ENCODE peak calls at places on chromosomes 11 and 22, in six cellular contexts. One of them, this sample, is unnamed.

GRCh38 chr11:80603472-80603871 is 1162.6 kb upstream of the TENM4 start:
- DNase-seq in lower leg skin: no peak
- DNase-seq in WTC11: no peak
- DNase-seq in astrocyte of the spinal cord: no peak
- DNase-seq in GM12865: no peak
- DNase-seq in upper lobe of left lung: no peak
- DNase-seq in this sample: no peak

GRCh38 chr11:102346456-102346747 is 612 bp upstream of the BIRC2 start:
- DNase-seq in upper lobe of left lung: no peak
- DNase-seq in GM12865: no peak
- DNase-seq in lower leg skin: no peak
- DNase-seq in WTC11: no peak
- DNase-seq in astrocyte of the spinal cord: peak
- DNase-seq in this sample: no peak

GRCh38 chr11:78822931-78823423 is 248.3 kb upstream of the NARS2 start:
- DNase-seq in lower leg skin: peak
- DNase-seq in upper lobe of left lung: peak
- DNase-seq in astrocyte of the spinal cord: no peak
- DNase-seq in WTC11: no peak
- DNase-seq in GM12865: no peak
- DNase-seq in this sample: no peak

GRCh38 chr11:117875397-117876048 is 935 bp downstream of the FXYD6 start:
- DNase-seq in WTC11: no peak
- DNase-seq in GM12865: no peak
- DNase-seq in upper lobe of left lung: peak
- DNase-seq in lower leg skin: peak
- DNase-seq in astrocyte of the spinal cord: no peak
- DNase-seq in this sample: peak

GRCh38 chr22:44111562-44112155 is 69.1 kb upstream of the PARVG start:
- DNase-seq in lower leg skin: peak
- DNase-seq in upper lobe of left lung: no peak
- DNase-seq in WTC11: no peak
- DNase-seq in GM12865: no peak
- DNase-seq in astrocyte of the spinal cord: no peak
- DNase-seq in this sample: no peak

GRCh38 chr22:35782504-35782903 is 64.8 kb downstream of the APOL5 start:
- DNase-seq in astrocyte of the spinal cord: peak
- DNase-seq in upper lobe of left lung: no peak
- DNase-seq in lower leg skin: no peak
- DNase-seq in WTC11: no peak
- DNase-seq in GM12865: no peak
- DNase-seq in this sample: no peak

GRCh38 chr11:128848815-128849455 is 18.2 kb downstream of the KCNJ1 start:
- DNase-seq in upper lobe of left lung: peak
- DNase-seq in astrocyte of the spinal cord: peak
- DNase-seq in lower leg skin: no peak
- DNase-seq in GM12865: peak
- DNase-seq in WTC11: peak
- DNase-seq in this sample: no peak

GRCh38 chr11:79062814-79063762 is 377.7 kb downstream of the TENM4 start:
- DNase-seq in lower leg skin: no peak
- DNase-seq in upper lobe of left lung: no peak
- DNase-seq in GM12865: peak
- DNase-seq in WTC11: peak
- DNase-seq in astrocyte of the spinal cord: no peak
- DNase-seq in this sample: no peak

GRCh38 chr22:44524806-44525205 is 26.8 kb upstream of the RTL6 start:
- DNase-seq in upper lobe of left lung: no peak
- DNase-seq in lower leg skin: peak
- DNase-seq in GM12865: no peak
- DNase-seq in WTC11: no peak
- DNase-seq in astrocyte of the spinal cord: no peak
- DNase-seq in this sample: no peak

GRCh38 chr11:32659672-32660071 is 76.0 kb downstream of the EIF3M start:
- DNase-seq in GM12865: no peak
- DNase-seq in upper lobe of left lung: no peak
- DNase-seq in WTC11: no peak
- DNase-seq in astrocyte of the spinal cord: no peak
- DNase-seq in lower leg skin: no peak
- DNase-seq in this sample: no peak
- TF ChIP-seq CTCF in GM12865: no peak
- TF ChIP-seq CTCF in upper lobe of left lung: no peak
- TF ChIP-seq CTCF in WTC11: no peak
- TF ChIP-seq CTCF in astrocyte of the spinal cord: no peak
- TF ChIP-seq CTCF in lower leg skin: no peak
- TF ChIP-seq CTCF in this sample: no peak

GRCh38 chr11:74265256-74265655 is 46.2 kb downstream of the P4HA3 start:
- DNase-seq in GM12865: no peak
- DNase-seq in astrocyte of the spinal cord: no peak
- DNase-seq in upper lobe of left lung: no peak
- DNase-seq in lower leg skin: no peak
- DNase-seq in WTC11: no peak
- DNase-seq in this sample: peak

GRCh38 chr11:74262725-74263124 is 48.7 kb downstream of the P4HA3 start:
- DNase-seq in lower leg skin: peak
- DNase-seq in GM12865: no peak
- DNase-seq in astrocyte of the spinal cord: no peak
- DNase-seq in WTC11: no peak
- DNase-seq in upper lobe of left lung: no peak
- DNase-seq in this sample: no peak

GRCh38 chr11:74272276-74272675 is 39.2 kb downstream of the P4HA3 start:
- DNase-seq in astrocyte of the spinal cord: no peak
- DNase-seq in GM12865: no peak
- DNase-seq in WTC11: no peak
- DNase-seq in upper lobe of left lung: no peak
- DNase-seq in lower leg skin: no peak
- DNase-seq in this sample: peak

GRCh38 chr11:74269161-74269809 is 42.2 kb downstream of the P4HA3 start:
- DNase-seq in GM12865: no peak
- DNase-seq in WTC11: no peak
- DNase-seq in astrocyte of the spinal cord: peak
- DNase-seq in lower leg skin: peak
- DNase-seq in upper lobe of left lung: no peak
- DNase-seq in this sample: peak

GRCh38 chr11:74268451-74268850 is 43.0 kb downstream of the P4HA3 start:
- DNase-seq in lower leg skin: no peak
- DNase-seq in upper lobe of left lung: no peak
- DNase-seq in astrocyte of the spinal cord: no peak
- DNase-seq in GM12865: no peak
- DNase-seq in WTC11: no peak
- DNase-seq in this sample: no peak
- TF ChIP-seq CTCF in lower leg skin: no peak
- TF ChIP-seq CTCF in upper lobe of left lung: no peak
- TF ChIP-seq CTCF in astrocyte of the spinal cord: no peak
- TF ChIP-seq CTCF in GM12865: no peak
- TF ChIP-seq CTCF in WTC11: no peak
- TF ChIP-seq CTCF in this sample: no peak

DNA sequence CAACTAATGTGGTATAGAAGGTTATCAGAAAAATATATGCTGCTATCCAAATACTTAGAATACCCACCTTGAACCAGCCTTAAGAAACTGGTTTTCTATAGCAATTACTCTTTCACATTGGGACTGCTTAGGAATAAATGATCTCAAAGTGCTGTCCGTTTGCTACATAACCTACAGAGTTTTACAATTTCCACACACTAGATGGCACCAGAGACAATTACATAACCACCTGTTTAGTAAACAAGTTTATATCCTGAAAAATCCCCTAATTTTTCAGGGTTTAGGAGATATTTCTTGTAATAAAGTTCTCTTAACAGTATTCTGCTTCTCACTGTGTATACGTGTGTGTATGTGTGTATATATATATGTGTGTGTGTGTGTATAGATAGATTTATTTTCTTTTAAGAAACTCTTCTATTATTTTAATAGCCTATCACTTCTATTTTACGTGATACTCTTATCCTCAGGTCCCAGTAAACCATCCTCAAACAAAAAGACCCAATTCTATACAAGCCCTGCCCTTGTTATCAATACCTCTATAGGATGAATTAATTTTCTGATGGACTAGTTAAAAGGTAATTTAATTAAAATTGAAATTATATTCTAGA is 6.7 kb upstream of the OR5I1 start:
- DNase-seq in WTC11: no peak
- DNase-seq in lower leg skin: no peak
- DNase-seq in upper lobe of left lung: no peak
- DNase-seq in GM12865: peak
- DNase-seq in astrocyte of the spinal cord: peak
- DNase-seq in this sample: no peak
- TF ChIP-seq CTCF in WTC11: peak
- TF ChIP-seq CTCF in lower leg skin: no peak
- TF ChIP-seq CTCF in upper lobe of left lung: no peak
- TF ChIP-seq CTCF in GM12865: peak
- TF ChIP-seq CTCF in astrocyte of the spinal cord: peak
- TF ChIP-seq CTCF in this sample: peak

DNA sequence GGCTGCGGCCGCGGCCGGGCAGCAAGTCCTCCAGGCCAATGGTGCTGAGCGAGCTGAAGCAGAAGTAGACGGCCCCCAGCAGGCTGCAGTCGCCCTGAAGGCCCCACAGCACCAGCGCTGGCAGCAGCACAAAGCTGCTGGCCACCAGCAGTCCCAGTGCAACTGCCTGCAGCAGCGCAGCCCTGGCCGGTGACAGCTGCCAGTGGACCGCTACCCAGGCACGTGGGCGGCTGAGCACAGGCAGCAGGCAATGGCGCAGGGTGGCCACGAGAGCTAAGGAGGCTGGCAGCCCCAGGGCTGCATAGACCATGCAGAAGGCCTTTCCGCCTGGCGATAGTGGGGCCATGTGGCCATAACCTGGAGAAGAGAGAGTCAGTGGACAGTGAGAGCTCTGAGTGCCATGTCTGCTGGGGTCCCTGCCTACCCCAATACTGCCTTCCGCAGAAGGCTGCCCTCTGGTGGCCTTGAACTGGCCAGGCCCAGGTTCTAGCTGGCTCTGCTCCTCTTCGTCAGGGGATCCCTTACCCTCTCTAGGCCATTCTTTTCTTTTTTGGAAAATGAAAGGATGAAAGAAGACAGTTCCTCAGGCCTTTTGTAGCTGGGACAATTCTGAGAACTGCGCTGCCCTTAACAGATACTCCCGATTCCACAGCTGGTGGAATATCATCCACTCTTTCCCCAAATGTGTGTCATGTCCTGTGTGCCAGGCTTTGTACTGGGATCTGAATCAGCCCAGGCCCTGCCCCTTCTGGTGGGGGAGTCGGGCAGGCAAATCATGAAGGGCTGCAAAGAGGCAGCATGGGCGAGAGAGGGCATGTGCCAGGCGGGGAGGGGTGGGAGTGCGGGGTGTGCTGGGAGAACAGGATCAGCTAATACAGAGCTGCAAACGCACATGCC is 1.8 kb downstream of the KCNK7 start:
- DNase-seq in GM12865: peak
- DNase-seq in upper lobe of left lung: peak
- DNase-seq in WTC11: peak
- DNase-seq in astrocyte of the spinal cord: no peak
- DNase-seq in lower leg skin: no peak
- DNase-seq in this sample: no peak
- TF ChIP-seq CTCF in GM12865: peak
- TF ChIP-seq CTCF in upper lobe of left lung: peak
- TF ChIP-seq CTCF in WTC11: peak
- TF ChIP-seq CTCF in astrocyte of the spinal cord: peak
- TF ChIP-seq CTCF in lower leg skin: no peak
- TF ChIP-seq CTCF in this sample: peak

GRCh38 chr11:68936676-68937620 is 33.3 kb downstream of the IGHMBP2 start:
- DNase-seq in lower leg skin: no peak
- DNase-seq in upper lobe of left lung: peak
- DNase-seq in WTC11: no peak
- DNase-seq in GM12865: no peak
- DNase-seq in astrocyte of the spinal cord: no peak
- DNase-seq in this sample: no peak

GRCh38 chr11:68940651-68941323 is 37.1 kb downstream of the IGHMBP2 start:
- DNase-seq in lower leg skin: no peak
- DNase-seq in GM12865: no peak
- DNase-seq in upper lobe of left lung: no peak
- DNase-seq in astrocyte of the spinal cord: no peak
- DNase-seq in WTC11: no peak
- DNase-seq in this sample: no peak

GRCh38 chr11:68938088-68938487 is 34.4 kb downstream of the IGHMBP2 start:
- DNase-seq in upper lobe of left lung: peak
- DNase-seq in lower leg skin: no peak
- DNase-seq in GM12865: no peak
- DNase-seq in WTC11: no peak
- DNase-seq in astrocyte of the spinal cord: no peak
- DNase-seq in this sample: no peak

GRCh38 chr11:68939583-68940555 is 36.2 kb downstream of the IGHMBP2 start:
- DNase-seq in upper lobe of left lung: no peak
- DNase-seq in GM12865: no peak
- DNase-seq in WTC11: no peak
- DNase-seq in astrocyte of the spinal cord: no peak
- DNase-seq in lower leg skin: no peak
- DNase-seq in this sample: no peak

GRCh38 chr11:68938816-68939582 is 35.3 kb downstream of the IGHMBP2 start:
- DNase-seq in lower leg skin: no peak
- DNase-seq in GM12865: no peak
- DNase-seq in upper lobe of left lung: peak
- DNase-seq in WTC11: no peak
- DNase-seq in astrocyte of the spinal cord: no peak
- DNase-seq in this sample: no peak
- TF ChIP-seq CTCF in lower leg skin: no peak
- TF ChIP-seq CTCF in GM12865: no peak
- TF ChIP-seq CTCF in upper lobe of left lung: no peak
- TF ChIP-seq CTCF in WTC11: no peak
- TF ChIP-seq CTCF in astrocyte of the spinal cord: no peak
- TF ChIP-seq CTCF in this sample: no peak

GRCh38 chr11:123431619-123432018 is 1.6 kb downstream of the GRAMD1B start:
- DNase-seq in upper lobe of left lung: no peak
- DNase-seq in WTC11: no peak
- DNase-seq in lower leg skin: peak
- DNase-seq in GM12865: peak
- DNase-seq in astrocyte of the spinal cord: peak
- DNase-seq in this sample: no peak

GRCh38 chr11:123429336-123429735 is 733 bp upstream of the GRAMD1B start:
- DNase-seq in GM12865: no peak
- DNase-seq in WTC11: no peak
- DNase-seq in lower leg skin: peak
- DNase-seq in upper lobe of left lung: no peak
- DNase-seq in astrocyte of the spinal cord: peak
- DNase-seq in this sample: no peak

GRCh38 chr11:123430736-123431356 is 777 bp downstream of the GRAMD1B start:
- DNase-seq in upper lobe of left lung: peak
- DNase-seq in WTC11: peak
- DNase-seq in GM12865: peak
- DNase-seq in astrocyte of the spinal cord: peak
- DNase-seq in lower leg skin: peak
- DNase-seq in this sample: peak

GRCh38 chr11:123428221-123428631 is 1.8 kb upstream of the GRAMD1B start:
- DNase-seq in GM12865: no peak
- DNase-seq in WTC11: no peak
- DNase-seq in upper lobe of left lung: no peak
- DNase-seq in astrocyte of the spinal cord: no peak
- DNase-seq in lower leg skin: peak
- DNase-seq in this sample: no peak

GRCh38 chr11:123429851-123430735 is at the start of gene GRAMD1B:
- DNase-seq in upper lobe of left lung: peak
- DNase-seq in WTC11: peak
- DNase-seq in astrocyte of the spinal cord: peak
- DNase-seq in GM12865: peak
- DNase-seq in lower leg skin: peak
- DNase-seq in this sample: peak
- TF ChIP-seq CTCF in upper lobe of left lung: no peak
- TF ChIP-seq CTCF in WTC11: no peak
- TF ChIP-seq CTCF in astrocyte of the spinal cord: peak
- TF ChIP-seq CTCF in GM12865: peak
- TF ChIP-seq CTCF in lower leg skin: no peak
- TF ChIP-seq CTCF in this sample: peak

GRCh38 chr11:65781152-65781961 is 581 bp upstream of the AP5B1 start:
- DNase-seq in GM12865: no peak
- DNase-seq in WTC11: peak
- DNase-seq in lower leg skin: peak
- DNase-seq in astrocyte of the spinal cord: no peak
- DNase-seq in upper lobe of left lung: peak
- DNase-seq in this sample: no peak
- TF ChIP-seq CTCF in GM12865: peak
- TF ChIP-seq CTCF in WTC11: no peak
- TF ChIP-seq CTCF in lower leg skin: no peak
- TF ChIP-seq CTCF in astrocyte of the spinal cord: no peak
- TF ChIP-seq CTCF in upper lobe of left lung: peak
- TF ChIP-seq CTCF in this sample: peak

This sample was measured in type B pancreatic cell.